ENCODE peak calls at places on chromosome 12, in four cellular contexts. One of them, this sample, is unnamed. For H3K27me3, the result is how much of the 10 kb centered on the place peaks cover.

GRCh38 chr12:104695453-104696148 is 238.9 kb downstream of the CHST11 start:
- DNase-seq in tibial artery: peak
- DNase-seq in effector memory CD4-positive, alpha-beta T cell: peak
- DNase-seq in ascending aorta: peak
- DNase-seq in this sample: no peak

GRCh38 chr12:7856516-7856915 is 16.2 kb downstream of the SLC2A14 start:
- DNase-seq in tibial artery: no peak
- DNase-seq in effector memory CD4-positive, alpha-beta T cell: no peak
- DNase-seq in ascending aorta: no peak
- DNase-seq in this sample: no peak

GRCh38 chr12:5685935-5686334 is 254.0 kb downstream of the NTF3 start:
- DNase-seq in tibial artery: no peak
- DNase-seq in effector memory CD4-positive, alpha-beta T cell: no peak
- DNase-seq in ascending aorta: no peak
- DNase-seq in this sample: no peak

GRCh38 chr12:81417056-81417455 is 339.2 kb downstream of the ACSS3 start:
- DNase-seq in tibial artery: no peak
- DNase-seq in effector memory CD4-positive, alpha-beta T cell: no peak
- DNase-seq in ascending aorta: no peak
- DNase-seq in this sample: no peak

GRCh38 chr12:6614513-6615177 is 7.5 kb upstream of the CHD4 start:
- DNase-seq in tibial artery: no peak
- DNase-seq in effector memory CD4-positive, alpha-beta T cell: no peak
- DNase-seq in ascending aorta: no peak
- DNase-seq in this sample: no peak

GRCh38 chr12:1138691-1139090 is 147.7 kb downstream of the ERC1 start:
- DNase-seq in tibial artery: no peak
- DNase-seq in effector memory CD4-positive, alpha-beta T cell: no peak
- DNase-seq in ascending aorta: no peak
- DNase-seq in this sample: no peak

GRCh38 chr12:87509233-87509820 is 519.9 kb downstream of the C12orf50 start:
- DNase-seq in tibial artery: no peak
- DNase-seq in effector memory CD4-positive, alpha-beta T cell: no peak
- DNase-seq in ascending aorta: no peak
- DNase-seq in this sample: no peak

GRCh38 chr12:103444983-103445382 is 50.8 kb downstream of the C12orf42 start:
- DNase-seq in tibial artery: no peak
- DNase-seq in effector memory CD4-positive, alpha-beta T cell: no peak
- DNase-seq in ascending aorta: no peak
- DNase-seq in this sample: no peak

GRCh38 chr12:121637231-121637914 is 11.0 kb downstream of the ORAI1 start:
- DNase-seq in tibial artery: no peak
- DNase-seq in effector memory CD4-positive, alpha-beta T cell: no peak
- DNase-seq in ascending aorta: no peak
- DNase-seq in this sample: no peak

GRCh38 chr12:77062846-77063461 is 2.4 kb downstream of the E2F7 start:
- DNase-seq in tibial artery: no peak
- DNase-seq in effector memory CD4-positive, alpha-beta T cell: no peak
- DNase-seq in ascending aorta: no peak
- DNase-seq in this sample: no peak

GRCh38 chr12:63075376-63076000 is 75.5 kb downstream of the AVPR1A start:
- DNase-seq in tibial artery: no peak
- DNase-seq in effector memory CD4-positive, alpha-beta T cell: no peak
- DNase-seq in ascending aorta: no peak
- DNase-seq in this sample: no peak

GRCh38 chr12:1594045-1594294 is 411 bp downstream of the FBXL14 start:
- DNase-seq in tibial artery: no peak
- DNase-seq in effector memory CD4-positive, alpha-beta T cell: no peak
- DNase-seq in ascending aorta: peak
- DNase-seq in this sample: no peak

GRCh38 chr12:56271031-56271430 is 4.3 kb downstream of the COQ10A start:
- DNase-seq in tibial artery: no peak
- DNase-seq in effector memory CD4-positive, alpha-beta T cell: no peak
- DNase-seq in ascending aorta: no peak
- DNase-seq in this sample: no peak

GRCh38 chr12:67274186-67274585 is 5.0 kb downstream of the CAND1 start:
- DNase-seq in tibial artery: no peak
- DNase-seq in effector memory CD4-positive, alpha-beta T cell: no peak
- DNase-seq in ascending aorta: no peak
- DNase-seq in this sample: no peak

GRCh38 chr12:96211989-96212388 is 17.8 kb downstream of the ELK3 start:
- DNase-seq in tibial artery: no peak
- DNase-seq in effector memory CD4-positive, alpha-beta T cell: no peak
- DNase-seq in ascending aorta: peak
- DNase-seq in this sample: no peak

GRCh38 chr12:32116897-32117296 is 10.2 kb downstream of the BICD1 start:
- DNase-seq in tibial artery: no peak
- DNase-seq in effector memory CD4-positive, alpha-beta T cell: no peak
- DNase-seq in ascending aorta: no peak
- DNase-seq in this sample: no peak

GRCh38 chr12:76895796-76896195 is 17.0 kb upstream of the CSRP2 start:
- DNase-seq in tibial artery: no peak
- DNase-seq in effector memory CD4-positive, alpha-beta T cell: no peak
- DNase-seq in ascending aorta: no peak
- DNase-seq in this sample: no peak

GRCh38 chr12:42759622-42760273 is 170.2 kb upstream of the PRICKLE1 start:
- DNase-seq in tibial artery: peak
- DNase-seq in effector memory CD4-positive, alpha-beta T cell: no peak
- DNase-seq in ascending aorta: peak
- DNase-seq in this sample: no peak

GRCh38 chr12:1517007-1517406 is 77.4 kb downstream of the FBXL14 start:
- DNase-seq in tibial artery: peak
- DNase-seq in effector memory CD4-positive, alpha-beta T cell: no peak
- DNase-seq in ascending aorta: no peak
- DNase-seq in this sample: no peak

GRCh38 chr12:65984227-65984479 is 146.4 kb downstream of the LLPH start:
- DNase-seq in tibial artery: no peak
- DNase-seq in effector memory CD4-positive, alpha-beta T cell: no peak
- DNase-seq in ascending aorta: no peak
- DNase-seq in this sample: no peak

GRCh38 chr12:66120477-66120876 is 10.1 kb downstream of the LLPH start:
- DNase-seq in tibial artery: no peak
- DNase-seq in effector memory CD4-positive, alpha-beta T cell: no peak
- DNase-seq in ascending aorta: no peak
- DNase-seq in this sample: no peak

GRCh38 chr12:51318846-51319570 is 5.0 kb downstream of the BIN2 start:
- DNase-seq in tibial artery: peak
- DNase-seq in effector memory CD4-positive, alpha-beta T cell: no peak
- DNase-seq in ascending aorta: no peak
- DNase-seq in this sample: no peak

GRCh38 chr12:98893601-98894411 is 248.7 kb downstream of the APAF1 start:
- DNase-seq in tibial artery: no peak
- DNase-seq in effector memory CD4-positive, alpha-beta T cell: no peak
- DNase-seq in ascending aorta: no peak
- DNase-seq in this sample: no peak

GRCh38 chr12:52741378-52742195 is 35.6 kb downstream of the KRT76 start:
- DNase-seq in tibial artery: no peak
- DNase-seq in effector memory CD4-positive, alpha-beta T cell: no peak
- DNase-seq in ascending aorta: no peak
- DNase-seq in this sample: no peak

DNA sequence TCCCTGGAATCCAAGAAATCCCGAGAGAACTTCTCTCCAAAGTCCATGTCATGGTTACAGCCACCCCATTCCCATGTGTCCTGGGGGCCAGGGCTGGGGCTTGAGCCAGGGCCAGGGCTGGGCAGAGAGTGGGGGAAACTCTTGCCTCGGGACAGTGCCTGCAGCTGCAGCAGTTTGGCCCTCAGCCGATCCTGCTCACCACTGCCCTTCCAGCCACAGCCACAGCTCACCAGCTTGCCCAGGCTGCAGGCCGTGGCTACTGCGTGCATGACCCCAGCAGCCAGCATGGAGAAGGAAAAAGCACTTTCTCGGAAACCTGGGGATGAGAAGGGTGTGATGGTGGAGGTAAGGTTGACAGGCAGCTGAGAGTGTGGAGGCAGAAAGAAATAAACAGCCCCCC is 3.5 kb downstream of the WNT10B start:
- DNase-seq in tibial artery: no peak
- DNase-seq in effector memory CD4-positive, alpha-beta T cell: no peak
- DNase-seq in ascending aorta: no peak
- DNase-seq in this sample: no peak
- H3K27me3 ChIP-seq in tibial artery: under half
- H3K27me3 ChIP-seq in effector memory CD4-positive, alpha-beta T cell: under half
- H3K27me3 ChIP-seq in ascending aorta: under half
- H3K27me3 ChIP-seq in this sample: under half

GRCh38 chr12:57755454-57756372 is 810 bp downstream of the MARCHF9 start:
- DNase-seq in tibial artery: no peak
- DNase-seq in effector memory CD4-positive, alpha-beta T cell: no peak
- DNase-seq in ascending aorta: no peak
- DNase-seq in this sample: no peak

GRCh38 chr12:57755194-57755453 is 221 bp downstream of the MARCHF9 start:
- DNase-seq in tibial artery: no peak
- DNase-seq in effector memory CD4-positive, alpha-beta T cell: no peak
- DNase-seq in ascending aorta: no peak
- DNase-seq in this sample: no peak

GRCh38 chr12:57752668-57753000 is 524 bp upstream of the CDK4 start:
- DNase-seq in tibial artery: no peak
- DNase-seq in effector memory CD4-positive, alpha-beta T cell: no peak
- DNase-seq in ascending aorta: no peak
- DNase-seq in this sample: no peak

GRCh38 chr12:57753938-57754337 is 965 bp upstream of the MARCHF9 start:
- DNase-seq in tibial artery: no peak
- DNase-seq in effector memory CD4-positive, alpha-beta T cell: no peak
- DNase-seq in ascending aorta: no peak
- DNase-seq in this sample: no peak

DNA sequence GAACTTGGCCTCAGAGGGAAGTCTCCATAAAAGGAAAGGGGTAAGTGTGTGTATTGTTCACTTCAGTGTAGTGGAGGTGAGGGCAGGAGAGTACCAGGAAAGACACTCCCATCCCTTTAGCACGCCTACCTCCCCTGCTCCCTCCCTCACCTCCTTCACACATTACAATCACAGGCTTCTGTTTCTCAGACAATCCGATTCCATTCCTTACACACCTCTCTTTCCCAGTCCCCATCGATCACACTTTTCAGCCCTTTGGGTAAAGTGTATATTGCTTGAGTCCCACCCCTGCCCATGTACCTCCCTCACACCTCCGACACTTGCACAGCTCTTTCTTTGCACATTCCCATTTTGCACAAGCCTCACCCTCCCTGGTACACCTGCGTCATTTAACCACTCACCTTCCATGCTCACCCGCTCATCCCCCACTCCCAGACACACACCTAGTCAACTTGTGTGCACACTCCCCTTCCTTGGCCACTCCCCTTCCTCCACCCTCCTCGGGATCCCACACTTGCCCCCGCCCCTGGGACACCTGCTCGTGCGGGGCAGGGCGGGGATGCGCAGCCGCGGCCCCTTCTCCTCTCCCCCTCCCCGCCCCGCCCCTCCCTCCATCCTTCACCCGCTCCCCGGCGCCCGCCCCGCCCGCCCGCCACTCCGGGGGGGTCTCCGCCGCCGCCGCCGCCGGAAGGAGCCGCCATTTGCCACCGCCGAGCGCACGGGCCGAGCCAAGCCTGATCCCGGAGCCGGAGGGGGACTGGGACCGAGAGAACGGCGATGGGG is at the start of gene MARCHF9:
- DNase-seq in tibial artery: peak
- DNase-seq in effector memory CD4-positive, alpha-beta T cell: peak
- DNase-seq in ascending aorta: peak
- DNase-seq in this sample: no peak
- H3K27me3 ChIP-seq in tibial artery: under half
- H3K27me3 ChIP-seq in effector memory CD4-positive, alpha-beta T cell: under half
- H3K27me3 ChIP-seq in ascending aorta: under half
- H3K27me3 ChIP-seq in this sample: under half

DNA sequence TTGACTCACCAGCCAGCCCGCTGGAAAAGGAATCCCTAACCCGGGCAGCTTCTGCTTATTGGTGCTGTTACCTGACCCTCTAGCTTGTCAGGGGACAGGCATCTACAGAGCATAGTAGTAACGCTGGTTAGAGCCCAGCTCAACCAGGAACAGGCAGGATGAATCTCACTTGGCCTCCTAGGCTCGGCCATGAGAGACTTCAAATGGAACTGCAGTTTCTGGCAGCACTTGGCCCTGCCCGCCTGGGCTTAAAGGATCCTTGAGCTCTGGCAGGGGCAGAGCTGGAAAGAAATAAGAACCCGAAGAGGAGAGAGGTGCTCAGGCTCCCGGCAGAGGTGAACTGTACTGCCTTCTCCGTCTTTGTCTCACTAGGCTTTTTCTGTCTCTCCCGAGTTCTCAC is 2.3 kb upstream of the LHX5 start:
- DNase-seq in tibial artery: no peak
- DNase-seq in effector memory CD4-positive, alpha-beta T cell: no peak
- DNase-seq in ascending aorta: no peak
- DNase-seq in this sample: no peak
- H3K27me3 ChIP-seq in tibial artery: under half
- H3K27me3 ChIP-seq in effector memory CD4-positive, alpha-beta T cell: half or more
- H3K27me3 ChIP-seq in ascending aorta: under half
- H3K27me3 ChIP-seq in this sample: under half

GRCh38 chr12:49294804-49295086 is 202 bp upstream of the PRPH start:
- DNase-seq in tibial artery: no peak
- DNase-seq in effector memory CD4-positive, alpha-beta T cell: no peak
- DNase-seq in ascending aorta: no peak
- DNase-seq in this sample: no peak

GRCh38 chr12:49295087-49296001 is at the start of gene PRPH:
- DNase-seq in tibial artery: peak
- DNase-seq in effector memory CD4-positive, alpha-beta T cell: no peak
- DNase-seq in ascending aorta: no peak
- DNase-seq in this sample: no peak

GRCh38 chr12:49292729-49293055 is 2.3 kb upstream of the PRPH start:
- DNase-seq in tibial artery: no peak
- DNase-seq in effector memory CD4-positive, alpha-beta T cell: no peak
- DNase-seq in ascending aorta: no peak
- DNase-seq in this sample: no peak

GRCh38 chr12:49293056-49293956 is 1.6 kb upstream of the PRPH start:
- DNase-seq in tibial artery: peak
- DNase-seq in effector memory CD4-positive, alpha-beta T cell: no peak
- DNase-seq in ascending aorta: peak
- DNase-seq in this sample: no peak

GRCh38 chr12:49294086-49294803 is 702 bp upstream of the PRPH start:
- DNase-seq in tibial artery: peak
- DNase-seq in effector memory CD4-positive, alpha-beta T cell: no peak
- DNase-seq in ascending aorta: no peak
- DNase-seq in this sample: no peak
- H3K27me3 ChIP-seq in tibial artery: under half
- H3K27me3 ChIP-seq in effector memory CD4-positive, alpha-beta T cell: under half
- H3K27me3 ChIP-seq in ascending aorta: under half
- H3K27me3 ChIP-seq in this sample: under half

DNA sequence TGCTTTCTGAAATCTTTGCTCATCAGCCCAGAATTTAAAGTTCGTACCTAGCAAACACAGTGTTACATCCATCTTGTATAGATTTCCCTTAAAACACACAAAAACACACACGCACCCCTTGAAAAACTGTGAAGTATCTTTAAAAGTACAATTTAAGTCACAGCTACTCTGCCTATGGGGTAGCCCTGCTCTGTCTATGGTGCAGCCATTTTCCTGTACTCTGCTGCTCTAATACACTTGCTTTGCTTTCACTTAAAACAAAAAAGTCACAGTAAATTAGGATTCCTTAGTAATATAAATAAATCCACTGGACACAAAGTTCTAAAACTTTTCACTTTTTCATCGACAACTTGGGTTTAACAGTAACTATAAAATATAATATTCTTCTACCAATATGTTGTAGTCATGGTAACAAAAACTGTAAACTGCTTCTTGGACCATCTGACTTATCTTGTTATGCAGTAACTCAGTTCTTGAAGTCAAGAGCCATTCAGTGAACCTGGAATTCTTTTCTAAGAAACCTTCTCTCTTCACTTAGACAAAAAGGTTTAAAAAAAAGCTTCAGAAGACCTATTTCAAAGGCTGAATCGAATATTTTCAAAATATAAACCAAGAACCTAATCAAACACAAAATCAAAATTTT is 63.5 kb downstream of the MED13L start:
- DNase-seq in tibial artery: no peak
- DNase-seq in effector memory CD4-positive, alpha-beta T cell: no peak
- DNase-seq in ascending aorta: no peak
- DNase-seq in this sample: no peak
- H3K27me3 ChIP-seq in tibial artery: under half
- H3K27me3 ChIP-seq in effector memory CD4-positive, alpha-beta T cell: under half
- H3K27me3 ChIP-seq in ascending aorta: under half
- H3K27me3 ChIP-seq in this sample: under half